ENCODE peak calls at places on chromosomes 1 and 21, in four cellular contexts. One of them, this sample, is unnamed.

GRCh38 chr1:85320371-85321131 is 44.1 kb upstream of the BCL10 start:
- DNase-seq in heart right ventricle: no peak
- DNase-seq in K562: no peak
- DNase-seq in tibial nerve: no peak
- DNase-seq in this sample: no peak

GRCh38 chr1:239718571-239718970 is 332.2 kb downstream of the CHRM3 start:
- DNase-seq in heart right ventricle: no peak
- DNase-seq in K562: no peak
- DNase-seq in tibial nerve: no peak
- DNase-seq in this sample: no peak

GRCh38 chr1:70528591-70529333 is 117.7 kb downstream of the CTH start:
- DNase-seq in heart right ventricle: peak
- DNase-seq in K562: peak
- DNase-seq in tibial nerve: peak
- DNase-seq in this sample: no peak

GRCh38 chr1:18256318-18257235 is 149.0 kb downstream of the IGSF21 start:
- DNase-seq in heart right ventricle: peak
- DNase-seq in K562: peak
- DNase-seq in tibial nerve: peak
- DNase-seq in this sample: peak

GRCh38 chr1:167447521-167448136 is 70.7 kb downstream of the CD247 start:
- DNase-seq in heart right ventricle: no peak
- DNase-seq in K562: peak
- DNase-seq in tibial nerve: no peak
- DNase-seq in this sample: no peak

GRCh38 chr1:108208724-108209404 is 8.7 kb upstream of the SLC25A24 start:
- DNase-seq in heart right ventricle: no peak
- DNase-seq in K562: no peak
- DNase-seq in tibial nerve: no peak
- DNase-seq in this sample: no peak

GRCh38 chr1:197813741-197814140 is 38.5 kb upstream of the DENND1B start:
- DNase-seq in heart right ventricle: no peak
- DNase-seq in K562: no peak
- DNase-seq in tibial nerve: no peak
- DNase-seq in this sample: no peak

GRCh38 chr1:41486053-41486891 is 1.8 kb upstream of the EDN2 start:
- DNase-seq in heart right ventricle: no peak
- DNase-seq in K562: no peak
- DNase-seq in tibial nerve: no peak
- DNase-seq in this sample: no peak

GRCh38 chr1:190168893-190169292 is 308.8 kb downstream of the BRINP3 start:
- DNase-seq in heart right ventricle: no peak
- DNase-seq in K562: no peak
- DNase-seq in tibial nerve: no peak
- DNase-seq in this sample: no peak

GRCh38 chr1:155071701-155072100 is 6.9 kb upstream of the EFNA3 start:
- DNase-seq in heart right ventricle: no peak
- DNase-seq in K562: no peak
- DNase-seq in tibial nerve: no peak
- DNase-seq in this sample: no peak

GRCh38 chr1:23452011-23452411 is 27.5 kb upstream of the TCEA3 start:
- DNase-seq in heart right ventricle: no peak
- DNase-seq in K562: no peak
- DNase-seq in tibial nerve: no peak
- DNase-seq in this sample: peak

GRCh38 chr1:193593355-193593874 is 407.0 kb upstream of the B3GALT2 start:
- DNase-seq in heart right ventricle: no peak
- DNase-seq in K562: no peak
- DNase-seq in tibial nerve: no peak
- DNase-seq in this sample: no peak

GRCh38 chr1:154591206-154591605 is 16.8 kb downstream of the ADAR start:
- DNase-seq in heart right ventricle: no peak
- DNase-seq in K562: no peak
- DNase-seq in tibial nerve: no peak
- DNase-seq in this sample: no peak

GRCh38 chr1:232587141-232588008 is 42.6 kb downstream of the SIPA1L2 start:
- DNase-seq in heart right ventricle: no peak
- DNase-seq in K562: no peak
- DNase-seq in tibial nerve: no peak
- DNase-seq in this sample: no peak

GRCh38 chr21:28688381-28688780 is 304.3 kb downstream of the LTN1 start:
- DNase-seq in heart right ventricle: no peak
- DNase-seq in K562: no peak
- DNase-seq in tibial nerve: no peak
- DNase-seq in this sample: no peak

GRCh38 chr1:77874804-77875445 is 13.5 kb upstream of the NEXN start:
- DNase-seq in heart right ventricle: no peak
- DNase-seq in K562: no peak
- DNase-seq in tibial nerve: no peak
- DNase-seq in this sample: no peak

GRCh38 chr1:199083680-199084079 is 444.8 kb downstream of the PTPRC start:
- DNase-seq in heart right ventricle: no peak
- DNase-seq in K562: no peak
- DNase-seq in tibial nerve: no peak
- DNase-seq in this sample: no peak

GRCh38 chr1:23573574-23574182 is 14.4 kb upstream of the ID3 start:
- DNase-seq in heart right ventricle: no peak
- DNase-seq in K562: no peak
- DNase-seq in tibial nerve: no peak
- DNase-seq in this sample: no peak

GRCh38 chr1:93816970-93817738 is 61.9 kb downstream of the DNTTIP2 start:
- DNase-seq in heart right ventricle: peak
- DNase-seq in K562: no peak
- DNase-seq in tibial nerve: no peak
- DNase-seq in this sample: no peak

GRCh38 chr1:77888429-77889239 is at the start of gene NEXN:
- DNase-seq in heart right ventricle: peak
- DNase-seq in K562: peak
- DNase-seq in tibial nerve: peak
- DNase-seq in this sample: peak

GRCh38 chr1:228304225-228304624 is 96.4 kb downstream of the OBSCN start:
- DNase-seq in heart right ventricle: no peak
- DNase-seq in K562: no peak
- DNase-seq in tibial nerve: no peak
- DNase-seq in this sample: no peak

GRCh38 chr1:157104598-157105293 is 5.1 kb upstream of the ETV3L start:
- DNase-seq in heart right ventricle: no peak
- DNase-seq in K562: no peak
- DNase-seq in tibial nerve: no peak
- DNase-seq in this sample: no peak
- TF ChIP-seq CTCF in heart right ventricle: no peak
- TF ChIP-seq CTCF in K562: no peak
- TF ChIP-seq CTCF in tibial nerve: no peak
- TF ChIP-seq CTCF in this sample: no peak

DNA sequence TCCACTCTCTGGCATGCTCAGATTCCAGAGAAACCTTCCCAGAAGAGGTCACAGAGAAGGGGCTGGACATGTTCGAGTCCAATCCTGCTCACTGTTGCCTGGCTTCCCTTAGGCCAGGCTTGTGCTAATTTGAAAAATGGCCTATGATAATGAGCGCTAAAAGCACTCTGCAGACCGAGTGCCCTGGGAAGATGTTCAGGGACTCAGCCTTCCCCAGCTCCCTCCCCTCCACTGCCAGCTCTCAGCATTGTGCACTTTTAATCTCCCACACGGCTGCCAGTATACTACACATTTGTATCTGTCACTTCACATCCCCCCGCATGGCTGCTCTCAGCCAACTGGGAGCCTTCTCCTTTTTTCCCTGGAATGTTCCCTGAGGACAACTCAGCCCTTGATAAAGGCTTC is 24.1 kb downstream of the FAM163A start:
- DNase-seq in heart right ventricle: no peak
- DNase-seq in K562: no peak
- DNase-seq in tibial nerve: no peak
- DNase-seq in this sample: no peak
- TF ChIP-seq CTCF in heart right ventricle: no peak
- TF ChIP-seq CTCF in K562: no peak
- TF ChIP-seq CTCF in tibial nerve: no peak
- TF ChIP-seq CTCF in this sample: no peak

DNA sequence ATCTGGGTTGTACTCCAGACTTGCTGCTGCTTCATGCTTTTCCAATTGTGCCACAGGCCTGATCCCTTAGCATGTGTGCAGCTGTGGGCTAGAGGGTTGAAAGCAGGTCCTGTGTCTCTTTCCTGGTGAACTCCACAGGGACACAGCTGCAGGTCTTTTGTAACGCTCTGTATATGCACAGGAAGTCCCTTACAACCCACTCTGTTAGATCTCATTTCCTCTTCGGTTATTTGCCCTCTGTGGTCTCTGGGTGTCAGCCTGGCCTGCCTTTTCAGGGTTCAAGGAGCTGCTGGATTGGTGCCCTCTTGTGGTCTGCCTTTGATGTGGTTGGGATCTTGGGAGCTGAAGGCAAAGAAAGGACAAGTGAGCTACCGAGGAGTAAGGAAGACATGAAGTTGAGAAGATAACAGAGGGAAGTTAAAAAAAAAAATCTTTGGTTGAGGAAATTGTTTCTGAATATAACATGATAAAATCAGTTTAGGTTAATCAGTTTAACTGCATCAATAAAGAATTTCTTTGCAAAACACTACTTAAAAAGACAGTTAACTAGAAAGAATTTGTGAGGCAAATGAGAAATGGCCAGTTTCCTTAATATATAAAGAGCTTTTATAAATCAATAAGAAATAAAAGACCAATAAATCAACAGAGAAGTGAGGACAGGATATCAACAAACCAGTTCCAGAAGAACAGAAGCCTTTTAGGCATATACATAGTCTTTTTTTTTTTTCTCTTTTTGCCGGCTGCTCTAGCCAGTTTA is 44.1 kb downstream of the UCK2 start:
- DNase-seq in heart right ventricle: peak
- DNase-seq in K562: peak
- DNase-seq in tibial nerve: peak
- DNase-seq in this sample: peak
- TF ChIP-seq CTCF in heart right ventricle: peak
- TF ChIP-seq CTCF in K562: peak
- TF ChIP-seq CTCF in tibial nerve: no peak
- TF ChIP-seq CTCF in this sample: no peak

DNA sequence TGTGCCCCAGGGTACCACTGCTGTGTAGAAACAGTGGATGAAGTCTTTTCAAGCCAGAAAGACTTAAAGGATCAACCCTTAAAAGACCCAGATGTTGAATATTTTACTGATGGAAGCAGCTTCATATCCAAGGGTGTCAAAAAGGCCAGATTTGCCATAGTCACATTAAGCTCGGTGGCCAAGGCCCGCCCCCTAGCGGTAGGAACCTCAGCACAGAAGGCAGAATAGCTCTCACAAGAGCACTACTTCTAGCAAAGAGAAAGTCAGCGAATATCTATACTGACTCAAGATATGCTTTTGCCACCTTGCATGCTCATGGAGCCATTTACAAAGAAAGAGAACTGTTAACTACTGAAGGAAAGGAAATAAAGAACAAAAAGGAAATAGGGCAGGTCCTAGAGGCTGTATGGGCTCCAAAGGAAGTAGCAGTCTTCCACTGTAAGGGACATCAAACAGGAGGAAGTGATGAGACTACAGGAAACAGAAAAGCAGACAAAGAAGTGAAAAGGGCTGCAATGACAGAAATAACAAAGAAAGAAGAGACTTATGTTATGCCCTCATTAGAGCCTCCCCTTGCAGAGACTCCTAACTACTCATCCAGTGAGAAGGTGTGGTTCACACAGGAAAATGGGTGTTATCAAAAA is 90.5 kb downstream of the LIPI start:
- DNase-seq in heart right ventricle: no peak
- DNase-seq in K562: peak
- DNase-seq in tibial nerve: peak
- DNase-seq in this sample: no peak
- TF ChIP-seq CTCF in heart right ventricle: peak
- TF ChIP-seq CTCF in K562: peak
- TF ChIP-seq CTCF in tibial nerve: no peak
- TF ChIP-seq CTCF in this sample: no peak

GRCh38 chr1:212072047-212072446 is 36.5 kb downstream of the DTL start:
- DNase-seq in heart right ventricle: no peak
- DNase-seq in K562: no peak
- DNase-seq in tibial nerve: no peak
- DNase-seq in this sample: no peak

GRCh38 chr1:212070720-212071302 is 35.3 kb downstream of the DTL start:
- DNase-seq in heart right ventricle: no peak
- DNase-seq in K562: no peak
- DNase-seq in tibial nerve: no peak
- DNase-seq in this sample: no peak

GRCh38 chr1:212074856-212075255 is 39.3 kb downstream of the DTL start:
- DNase-seq in heart right ventricle: no peak
- DNase-seq in K562: no peak
- DNase-seq in tibial nerve: no peak
- DNase-seq in this sample: no peak

GRCh38 chr1:212074313-212074712 is 38.8 kb downstream of the DTL start:
- DNase-seq in heart right ventricle: peak
- DNase-seq in K562: no peak
- DNase-seq in tibial nerve: no peak
- DNase-seq in this sample: no peak

GRCh38 chr1:212073490-212073889 is 37.9 kb downstream of the DTL start:
- DNase-seq in heart right ventricle: no peak
- DNase-seq in K562: no peak
- DNase-seq in tibial nerve: no peak
- DNase-seq in this sample: no peak
- TF ChIP-seq CTCF in heart right ventricle: no peak
- TF ChIP-seq CTCF in K562: no peak
- TF ChIP-seq CTCF in tibial nerve: no peak
- TF ChIP-seq CTCF in this sample: no peak

GRCh38 chr1:9041116-9041779 is 15.0 kb upstream of the SLC2A7 start:
- DNase-seq in heart right ventricle: no peak
- DNase-seq in K562: no peak
- DNase-seq in tibial nerve: no peak
- DNase-seq in this sample: no peak
- TF ChIP-seq CTCF in heart right ventricle: no peak
- TF ChIP-seq CTCF in K562: no peak
- TF ChIP-seq CTCF in tibial nerve: no peak
- TF ChIP-seq CTCF in this sample: no peak

GRCh38 chr1:206882555-206882954 is 14.7 kb upstream of the IL24 start:
- DNase-seq in heart right ventricle: no peak
- DNase-seq in K562: no peak
- DNase-seq in tibial nerve: no peak
- DNase-seq in this sample: no peak
- TF ChIP-seq CTCF in heart right ventricle: no peak
- TF ChIP-seq CTCF in K562: peak
- TF ChIP-seq CTCF in tibial nerve: no peak
- TF ChIP-seq CTCF in this sample: no peak

GRCh38 chr1:7366955-7367665 is 404.0 kb upstream of the VAMP3 start:
- DNase-seq in heart right ventricle: no peak
- DNase-seq in K562: no peak
- DNase-seq in tibial nerve: no peak
- DNase-seq in this sample: no peak
- TF ChIP-seq CTCF in heart right ventricle: no peak
- TF ChIP-seq CTCF in K562: no peak
- TF ChIP-seq CTCF in tibial nerve: no peak
- TF ChIP-seq CTCF in this sample: no peak

This sample was measured in lung.